ENCODE peak calls at places on chromosome X, in six cellular contexts. X is upper lobe of right lung, I is mesendoderm, B is HepG2, H is A549, F is psoas muscle. V is an unnamed sample. For H3K4me1, the result is how much of the 10 kb centered on the place peaks cover.

GRCh38 chrX:149462849-149463248 is 42.3 kb downstream of the IDS start:
- DNase-seq in F (no peak), H (no peak), I (no peak), B (no peak), X (no peak), V (no peak)

GRCh38 chrX:75155454-75155829 is 641 bp downstream of the ABCB7 start:
- DNase-seq in B (no peak), I (peak), H (peak), X (no peak), F (no peak), V (peak)

GRCh38 chrX:49308604-49309269 is 5.3 kb downstream of the GAGE10 start:
- DNase-seq in H (no peak), X (peak), I (no peak), F (no peak), B (no peak), V (peak)

GRCh38 chrX:17817242-17817641 is 43.9 kb downstream of the RAI2 start:
- DNase-seq in F (no peak), H (no peak), I (no peak), B (no peak), X (no peak), V (no peak)

GRCh38 chrX:69028761-69029120 is 136.5 kb downstream of the PJA1 start:
- DNase-seq in H (no peak), F (no peak), X (no peak), I (no peak), B (no peak), V (no peak)

GRCh38 chrX:100731441-100732281 is at the start of gene SYTL4:
- DNase-seq in B (no peak), H (no peak), I (peak), X (peak), F (peak), V (peak)

GRCh38 chrX:154310991-154311541 is 15.5 kb downstream of the TKTL1 start:
- DNase-seq in I (no peak), F (no peak), B (no peak), H (no peak), X (no peak), V (no peak)

GRCh38 chrX:45515262-45516215 is 314.9 kb upstream of the DIPK2B start:
- DNase-seq in F (peak), B (peak), H (peak), I (peak), X (peak), V (peak)

GRCh38 chrX:102978594-102978993 is 41.5 kb downstream of the RAB40AL start:
- DNase-seq in X (no peak), I (no peak), F (no peak), B (no peak), H (no peak), V (no peak)

GRCh38 chrX:17414839-17415238 is 39.8 kb downstream of the NHS start:
- DNase-seq in X (no peak), B (no peak), H (no peak), I (peak), F (peak), V (peak)

GRCh38 chrX:140764401-140764919 is 54.9 kb downstream of the LINC00632 start:
- DNase-seq in F (peak), H (peak), B (no peak), X (no peak), I (peak), V (no peak)

GRCh38 chrX:136823175-136823574 is 42.4 kb upstream of the ARHGEF6 start:
- DNase-seq in F (no peak), B (no peak), H (no peak), X (no peak), I (no peak), V (no peak)

GRCh38 chrX:68417651-68418050 is 15.6 kb downstream of the OPHN1 start:
- DNase-seq in X (no peak), H (no peak), B (no peak), I (no peak), F (no peak), V (no peak)

GRCh38 chrX:24498975-24499374 is 33.9 kb downstream of the PDK3 start:
- DNase-seq in I (no peak), X (no peak), H (peak), B (no peak), F (no peak), V (peak)

GRCh38 chrX:120575379-120576114 is 14.8 kb upstream of the CUL4B start:
- DNase-seq in B (no peak), I (peak), H (peak), F (no peak), X (no peak), V (no peak)

GRCh38 chrX:23694606-23695005 is 27.3 kb downstream of the PRDX4 start:
- DNase-seq in F (peak), B (peak), H (peak), X (no peak), I (peak), V (peak)

GRCh38 chrX:6708676-6709075 is 173.8 kb upstream of the VCX3A start:
- DNase-seq in I (peak), H (no peak), X (no peak), B (no peak), F (no peak), V (no peak)

GRCh38 chrX:13937370-13938052 is 92.2 kb downstream of the GEMIN8 start:
- DNase-seq in B (no peak), X (no peak), H (no peak), I (peak), F (no peak), V (no peak)

GRCh38 chrX:18573556-18573955 is 98.4 kb downstream of the RS1 start:
- DNase-seq in H (no peak), I (no peak), F (no peak), B (no peak), X (no peak), V (no peak)

GRCh38 chrX:11193035-11193469 is 81.9 kb downstream of the HCCS start:
- DNase-seq in X (no peak), H (no peak), I (no peak), B (no peak), F (no peak), V (peak)

GRCh38 chrX:118347131-118347530 is 1.2 kb downstream of the WDR44 start:
- DNase-seq in I (peak), H (no peak), F (no peak), B (peak), X (no peak), V (peak)

GRCh38 chrX:34578237-34578636 is 78.8 kb downstream of the TMEM47 start:
- DNase-seq in I (peak), F (no peak), H (peak), X (no peak), B (no peak), V (peak)

GRCh38 chrX:153423652-153424051 is 12.4 kb downstream of the ZFP92 start:
- DNase-seq in X (peak), B (no peak), I (no peak), F (no peak), H (no peak), V (no peak)

GRCh38 chrX:16215660-16216059 is 48.4 kb downstream of the MAGEB17 start:
- DNase-seq in I (no peak), X (no peak), H (no peak), F (no peak), B (no peak), V (no peak)

GRCh38 chrX:16213970-16214369 is 46.7 kb downstream of the MAGEB17 start:
- DNase-seq in I (no peak), H (no peak), B (no peak), F (no peak), X (no peak), V (no peak)

GRCh38 chrX:16208601-16209000 is 41.3 kb downstream of the MAGEB17 start:
- DNase-seq in I (peak), H (no peak), F (no peak), B (no peak), X (no peak), V (no peak)

GRCh38 chrX:16212024-16212423 is 44.7 kb downstream of the MAGEB17 start:
- DNase-seq in H (peak), F (no peak), I (no peak), B (no peak), X (no peak), V (peak)

GRCh38 chrX:16212436-16212835 is 45.2 kb downstream of the MAGEB17 start:
- DNase-seq in X (no peak), F (no peak), B (peak), I (peak), H (peak), V (peak)
- H3K4me3 ChIP-seq in X (no peak), F (no peak), B (no peak), I (no peak), H (no peak), V (no peak)

GRCh38 chrX:66018585-66019309 is 21.1 kb downstream of the VSIG4 start:
- DNase-seq in F (no peak), I (no peak), B (no peak), X (no peak), H (no peak), V (no peak)

GRCh38 chrX:66017659-66018170 is 22.2 kb downstream of the VSIG4 start:
- DNase-seq in F (no peak), X (no peak), B (no peak), I (peak), H (no peak), V (no peak)

GRCh38 chrX:66015152-66015827 is 24.6 kb downstream of the VSIG4 start:
- DNase-seq in H (no peak), B (no peak), F (no peak), I (no peak), X (no peak), V (peak)

GRCh38 chrX:66015906-66016689 is 23.8 kb downstream of the VSIG4 start:
- DNase-seq in F (no peak), H (no peak), X (no peak), B (no peak), I (no peak), V (no peak)

DNA sequence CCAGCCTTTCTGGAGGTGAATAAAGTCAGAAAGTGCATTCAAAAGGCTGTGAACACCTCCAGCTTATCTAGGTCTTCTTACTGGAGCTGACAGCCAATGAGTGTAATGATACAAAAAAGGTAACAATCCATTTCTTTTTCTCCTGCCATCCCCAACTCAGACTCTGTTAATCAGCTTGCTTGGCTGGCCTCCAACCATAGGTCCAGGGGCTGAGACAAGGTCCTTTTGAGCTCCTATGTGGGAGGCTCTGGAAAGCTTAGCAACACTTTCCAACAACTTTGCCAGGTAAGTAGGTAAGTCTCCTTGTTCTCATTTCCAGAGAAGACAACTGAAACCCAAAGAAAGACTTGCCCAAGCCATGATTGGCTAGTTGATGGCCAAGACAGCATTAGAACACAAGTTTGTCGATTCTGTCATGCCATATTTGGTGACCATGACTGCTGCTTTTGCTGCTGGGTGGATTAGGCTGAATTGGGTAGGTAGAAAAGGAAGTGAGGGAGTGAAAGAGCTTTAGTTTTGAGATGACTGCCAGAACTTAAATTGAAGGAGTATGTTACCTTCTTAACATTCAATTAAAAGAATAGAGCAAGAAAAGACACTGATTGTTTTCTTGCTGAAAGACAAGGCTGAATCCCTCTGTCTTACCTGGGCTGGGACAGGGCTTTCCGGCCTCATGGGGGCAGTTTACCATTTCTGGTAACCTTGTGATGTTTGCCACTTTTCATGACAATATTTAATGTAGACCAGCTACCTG is 22.8 kb downstream of the VSIG4 start:
- DNase-seq in F (no peak), I (no peak), B (no peak), X (no peak), H (no peak), V (no peak)
- H3K4me1 ChIP-seq in F (under half), I (under half), B (under half), X (under half), H (under half), V (under half)

DNA sequence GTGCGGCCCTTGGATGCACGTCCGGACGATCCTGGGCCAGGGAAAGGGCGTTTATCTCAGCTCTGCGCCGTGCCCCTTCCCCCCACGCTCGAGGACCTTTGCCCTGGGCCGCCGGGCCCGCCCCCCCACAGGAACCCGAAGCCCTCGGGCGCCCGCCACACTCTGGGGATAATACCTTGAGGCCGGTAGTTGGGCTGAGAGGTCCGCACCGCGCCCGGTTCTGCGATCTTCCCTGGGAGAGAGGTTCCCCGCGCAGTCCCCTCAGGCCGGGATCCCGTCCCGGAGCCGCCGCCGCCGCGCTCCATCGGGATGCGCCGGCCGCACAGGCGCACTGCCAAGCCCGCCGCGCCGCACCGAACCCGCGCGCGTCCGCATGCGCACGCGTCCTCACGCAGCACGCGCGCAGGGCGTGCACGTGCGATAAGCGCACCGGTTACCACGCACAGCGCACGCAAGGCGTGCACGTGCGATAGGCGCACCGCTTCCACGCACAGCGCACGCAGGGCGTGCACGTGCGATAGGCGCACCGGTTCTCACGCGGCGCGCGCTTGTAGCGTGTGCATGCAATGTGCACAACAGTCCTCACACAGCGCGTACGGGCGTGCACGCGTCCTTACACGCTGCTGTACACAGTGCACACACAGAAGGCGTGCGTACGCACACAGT is at the start of gene MAP7D2:
- DNase-seq in F (no peak), I (peak), X (no peak), H (peak), B (peak), V (no peak)
- H3K4me3 ChIP-seq in F (peak), I (no peak), X (peak), H (peak), B (peak), V (no peak)

DNA sequence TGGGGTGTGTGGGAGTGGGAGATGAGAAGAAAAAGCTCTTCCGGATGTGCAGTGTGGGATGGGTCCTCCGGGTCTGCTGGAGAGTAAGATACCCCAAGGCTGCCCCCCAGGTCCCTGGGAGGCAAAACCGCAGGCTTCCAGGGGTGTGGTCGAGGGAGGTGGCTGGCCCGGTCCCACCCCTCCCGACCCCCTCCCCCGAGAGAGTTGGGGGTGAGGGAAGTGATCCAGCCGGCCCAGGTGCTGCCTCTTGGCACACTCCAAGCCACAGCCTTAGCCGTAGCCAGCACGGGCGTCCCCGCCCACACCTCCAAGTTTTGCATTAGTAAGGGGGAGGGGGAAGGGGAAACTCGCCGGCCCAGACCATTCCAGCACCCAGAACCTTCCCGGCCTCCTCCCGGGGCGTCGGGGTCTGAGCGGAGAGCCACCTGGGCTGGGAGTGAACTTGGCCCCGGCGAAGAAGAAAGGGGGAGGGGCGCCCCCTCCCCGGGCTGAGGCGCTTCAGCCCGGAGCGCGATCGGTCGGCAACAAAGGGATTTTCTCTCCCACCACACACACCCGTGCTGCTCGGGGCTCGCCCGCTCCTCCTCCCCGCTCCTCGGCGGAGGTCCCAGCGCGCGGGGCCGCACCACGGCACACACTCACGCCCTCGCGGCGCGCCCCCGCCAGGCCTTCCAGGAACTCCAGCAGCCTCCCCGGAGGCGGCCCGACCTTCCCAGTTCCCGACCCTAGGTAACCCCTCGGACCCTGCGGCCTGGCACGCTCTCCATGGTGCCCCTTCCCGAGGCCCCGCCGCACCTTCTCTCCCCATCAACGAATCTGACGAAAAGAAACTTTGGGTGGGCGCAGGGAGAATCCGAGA is 14.4 kb downstream of the BCOR start:
- DNase-seq in H (no peak), I (no peak), B (no peak), X (peak), F (no peak), V (no peak)
- H3K4me1 ChIP-seq in H (under half), I (under half), B (half or more), X (under half), F (under half), V (under half)